ENCODE peak calls at places on chromosomes 11 and 22, in ten cellular contexts. E is T follicular helper cell; W is stimulated activated CD4-positive, alpha-beta T cell treated with anti-CD3 and anti-CD28 coated beads, TNF-alpha, amount 100 ng/mL, for 48 hours; P is germinal center; G is tibial nerve; U is fibroblast of lung; T is testis; Y is heart left ventricle; D is LoVo; J is HEK293T. S is an unnamed sample.

GRCh38 chr22:44901301-44901700 is 108.5 kb downstream of the PHF21B start:
- DNase-seq in E (no peak), W (no peak), P (no peak), G (no peak), U (peak), T (no peak), Y (no peak), D (no peak), J (no peak), S (no peak)

GRCh38 chr22:20439556-20439927 is 1.9 kb upstream of the SCARF2 start:
- DNase-seq in E (no peak), W (no peak), P (no peak), G (no peak), U (no peak), T (no peak), Y (peak), D (no peak), J (no peak), S (peak)

GRCh38 chr22:20672082-20672424 is 101.9 kb upstream of the SERPIND1 start:
- DNase-seq in E (no peak), W (no peak), P (no peak), G (no peak), U (no peak), T (no peak), Y (no peak), D (no peak), J (no peak), S (no peak)

GRCh38 chr11:119578466-119579220 is 150.4 kb downstream of the NECTIN1 start:
- DNase-seq in E (no peak), W (no peak), P (no peak), G (no peak), U (no peak), T (no peak), Y (no peak), D (no peak), J (no peak), S (no peak)

GRCh38 chr22:30866811-30867271 is 101.7 kb downstream of the MORC2 start:
- DNase-seq in E (no peak), W (no peak), P (no peak), G (no peak), U (no peak), T (no peak), Y (no peak), D (no peak), J (no peak), S (peak)

GRCh38 chr11:100876826-100877545 is 189.9 kb downstream of the ARHGAP42 start:
- DNase-seq in E (no peak), W (no peak), P (no peak), G (no peak), U (peak), T (no peak), Y (no peak), D (no peak), J (peak), S (no peak)

GRCh38 chr22:46473021-46473779 is 64.2 kb downstream of the CELSR1 start:
- DNase-seq in E (no peak), W (no peak), P (no peak), G (no peak), U (no peak), T (no peak), Y (peak), D (no peak), J (no peak), S (no peak)

GRCh38 chr11:115941044-115941443 is 436.8 kb upstream of the CADM1 start:
- DNase-seq in E (no peak), W (no peak), P (no peak), G (no peak), U (no peak), T (no peak), Y (no peak), D (no peak), J (no peak), S (no peak)

GRCh38 chr11:59380263-59381059 is 21.8 kb downstream of the OR5AN1 start:
- DNase-seq in E (no peak), W (no peak), P (no peak), G (no peak), U (no peak), T (no peak), Y (no peak), D (no peak), J (no peak), S (no peak)

GRCh38 chr11:33733978-33734377 is 2.2 kb downstream of the CD59 start:
- DNase-seq in E (no peak), W (no peak), P (no peak), G (no peak), U (no peak), T (no peak), Y (no peak), D (no peak), J (no peak), S (no peak)

GRCh38 chr11:71491531-71492329 is 35.3 kb upstream of the KRTAP5-7 start:
- DNase-seq in E (no peak), W (no peak), P (no peak), G (no peak), U (no peak), T (peak), Y (no peak), D (no peak), J (no peak), S (no peak)

GRCh38 chr22:19759459-19759993 is 1.1 kb upstream of the TBX1 start:
- DNase-seq in E (no peak), W (no peak), P (no peak), G (no peak), U (no peak), T (no peak), Y (no peak), D (no peak), J (no peak), S (no peak)

GRCh38 chr22:38719196-38719595 is 13.5 kb downstream of the GTPBP1 start:
- DNase-seq in E (no peak), W (no peak), P (no peak), G (no peak), U (no peak), T (no peak), Y (peak), D (no peak), J (no peak), S (no peak)

GRCh38 chr11:8693010-8693551 is 10.5 kb downstream of the RPL27A start:
- DNase-seq in E (no peak), W (no peak), P (no peak), G (no peak), U (no peak), T (no peak), Y (no peak), D (no peak), J (no peak), S (no peak)

GRCh38 chr11:11706022-11706421 is 84.2 kb upstream of the GALNT18 start:
- DNase-seq in E (no peak), W (no peak), P (no peak), G (no peak), U (no peak), T (no peak), Y (no peak), D (peak), J (peak), S (no peak)

GRCh38 chr11:36411202-36411640 is 98.9 kb downstream of the TRAF6 start:
- DNase-seq in E (no peak), W (no peak), P (peak), G (no peak), U (no peak), T (peak), Y (peak), D (no peak), J (no peak), S (peak)

GRCh38 chr11:4848908-4849307 is at the start of gene OR51S1:
- DNase-seq in E (no peak), W (no peak), P (no peak), G (no peak), U (no peak), T (no peak), Y (no peak), D (no peak), J (no peak), S (no peak)

GRCh38 chr11:46100670-46101069 is 20.6 kb downstream of the PHF21A start:
- DNase-seq in E (no peak), W (no peak), P (no peak), G (no peak), U (no peak), T (no peak), Y (no peak), D (no peak), J (no peak), S (no peak)

GRCh38 chr22:44372611-44373010 is 59.9 kb upstream of the SHISAL1 start:
- DNase-seq in E (no peak), W (no peak), P (no peak), G (no peak), U (no peak), T (no peak), Y (no peak), D (no peak), J (no peak), S (no peak)

GRCh38 chr11:75270896-75271415 is 30.4 kb downstream of the TPBGL start:
- DNase-seq in E (no peak), W (no peak), P (no peak), G (no peak), U (peak), T (peak), Y (no peak), D (no peak), J (no peak), S (no peak)

GRCh38 chr11:64649304-64649703 is 58.3 kb downstream of the SLC22A12 start:
- DNase-seq in E (no peak), W (no peak), P (no peak), G (no peak), U (peak), T (peak), Y (no peak), D (no peak), J (peak), S (no peak)

GRCh38 chr11:27218498-27219038 is 144.4 kb downstream of the CCDC34 start:
- DNase-seq in E (no peak), W (no peak), P (no peak), G (no peak), U (peak), T (no peak), Y (peak), D (no peak), J (no peak), S (no peak)

GRCh38 chr22:42645341-42645937 is 3.8 kb downstream of the CYB5R3 start:
- DNase-seq in E (no peak), W (no peak), P (no peak), G (no peak), U (no peak), T (peak), Y (no peak), D (no peak), J (no peak), S (no peak)

GRCh38 chr11:2120359-2121100 is 18.7 kb downstream of the IGF2 start:
- DNase-seq in E (no peak), W (no peak), P (no peak), G (no peak), U (no peak), T (no peak), Y (no peak), D (no peak), J (no peak), S (no peak)